ENCODE peak calls at places on chromosomes 5 and 9, in six cellular contexts. One of them, this sample, is unnamed.

GRCh38 chr5:149611327-149611726 is 30.0 kb downstream of the ARHGEF37 start:
- DNase-seq in left ventricle myocardium inferior: peak
- DNase-seq in CMK: no peak
- DNase-seq in stomach: no peak
- DNase-seq in kidney epithelial cell: no peak
- DNase-seq in stimulated activated CD8-positive, alpha-beta memory T cell treated with anti-CD3 and anti-CD28 coated beads, Interleukin-7, amount 100 ng/mL, for 48 hours: no peak
- DNase-seq in this sample: no peak

GRCh38 chr5:125829349-125829748 is 593.9 kb upstream of the GRAMD2B start:
- DNase-seq in left ventricle myocardium inferior: no peak
- DNase-seq in CMK: no peak
- DNase-seq in stomach: no peak
- DNase-seq in kidney epithelial cell: no peak
- DNase-seq in stimulated activated CD8-positive, alpha-beta memory T cell treated with anti-CD3 and anti-CD28 coated beads, Interleukin-7, amount 100 ng/mL, for 48 hours: no peak
- DNase-seq in this sample: no peak

GRCh38 chr5:71475788-71476384 is 20.4 kb downstream of the BDP1 start:
- DNase-seq in left ventricle myocardium inferior: no peak
- DNase-seq in CMK: no peak
- DNase-seq in stomach: no peak
- DNase-seq in kidney epithelial cell: no peak
- DNase-seq in stimulated activated CD8-positive, alpha-beta memory T cell treated with anti-CD3 and anti-CD28 coated beads, Interleukin-7, amount 100 ng/mL, for 48 hours: no peak
- DNase-seq in this sample: no peak

GRCh38 chr5:153402550-153402949 is 87.9 kb upstream of the GRIA1 start:
- DNase-seq in left ventricle myocardium inferior: no peak
- DNase-seq in CMK: no peak
- DNase-seq in stomach: no peak
- DNase-seq in kidney epithelial cell: no peak
- DNase-seq in stimulated activated CD8-positive, alpha-beta memory T cell treated with anti-CD3 and anti-CD28 coated beads, Interleukin-7, amount 100 ng/mL, for 48 hours: no peak
- DNase-seq in this sample: no peak

GRCh38 chr9:696332-697090 is 145.0 kb upstream of the DMRT1 start:
- DNase-seq in left ventricle myocardium inferior: peak
- DNase-seq in CMK: no peak
- DNase-seq in stomach: no peak
- DNase-seq in kidney epithelial cell: no peak
- DNase-seq in stimulated activated CD8-positive, alpha-beta memory T cell treated with anti-CD3 and anti-CD28 coated beads, Interleukin-7, amount 100 ng/mL, for 48 hours: no peak
- DNase-seq in this sample: no peak

GRCh38 chr9:136587145-136587943 is 41.5 kb upstream of the NOTCH1 start:
- DNase-seq in left ventricle myocardium inferior: peak
- DNase-seq in CMK: peak
- DNase-seq in stomach: peak
- DNase-seq in kidney epithelial cell: peak
- DNase-seq in stimulated activated CD8-positive, alpha-beta memory T cell treated with anti-CD3 and anti-CD28 coated beads, Interleukin-7, amount 100 ng/mL, for 48 hours: no peak
- DNase-seq in this sample: no peak

GRCh38 chr5:76720988-76721569 is 5.2 kb downstream of the F2R start:
- DNase-seq in left ventricle myocardium inferior: no peak
- DNase-seq in CMK: no peak
- DNase-seq in stomach: no peak
- DNase-seq in kidney epithelial cell: no peak
- DNase-seq in stimulated activated CD8-positive, alpha-beta memory T cell treated with anti-CD3 and anti-CD28 coated beads, Interleukin-7, amount 100 ng/mL, for 48 hours: no peak
- DNase-seq in this sample: no peak

GRCh38 chr5:150918613-150919012 is 13.8 kb upstream of the ZNF300 start:
- DNase-seq in left ventricle myocardium inferior: no peak
- DNase-seq in CMK: no peak
- DNase-seq in stomach: no peak
- DNase-seq in kidney epithelial cell: peak
- DNase-seq in stimulated activated CD8-positive, alpha-beta memory T cell treated with anti-CD3 and anti-CD28 coated beads, Interleukin-7, amount 100 ng/mL, for 48 hours: no peak
- DNase-seq in this sample: no peak

GRCh38 chr5:5688194-5688924 is 265.9 kb downstream of the ICE1 start:
- DNase-seq in left ventricle myocardium inferior: no peak
- DNase-seq in CMK: no peak
- DNase-seq in stomach: no peak
- DNase-seq in kidney epithelial cell: no peak
- DNase-seq in stimulated activated CD8-positive, alpha-beta memory T cell treated with anti-CD3 and anti-CD28 coated beads, Interleukin-7, amount 100 ng/mL, for 48 hours: no peak
- DNase-seq in this sample: no peak

GRCh38 chr5:132266031-132266835 is 8.7 kb downstream of the PDLIM4 start:
- DNase-seq in left ventricle myocardium inferior: no peak
- DNase-seq in CMK: no peak
- DNase-seq in stomach: no peak
- DNase-seq in kidney epithelial cell: no peak
- DNase-seq in stimulated activated CD8-positive, alpha-beta memory T cell treated with anti-CD3 and anti-CD28 coated beads, Interleukin-7, amount 100 ng/mL, for 48 hours: no peak
- DNase-seq in this sample: no peak

GRCh38 chr5:2505217-2505616 is 246.3 kb downstream of the IRX2 start:
- DNase-seq in left ventricle myocardium inferior: no peak
- DNase-seq in CMK: no peak
- DNase-seq in stomach: no peak
- DNase-seq in kidney epithelial cell: no peak
- DNase-seq in stimulated activated CD8-positive, alpha-beta memory T cell treated with anti-CD3 and anti-CD28 coated beads, Interleukin-7, amount 100 ng/mL, for 48 hours: no peak
- DNase-seq in this sample: no peak

GRCh38 chr5:8134609-8135008 is 265.7 kb downstream of the MTRR start:
- DNase-seq in left ventricle myocardium inferior: no peak
- DNase-seq in CMK: no peak
- DNase-seq in stomach: no peak
- DNase-seq in kidney epithelial cell: no peak
- DNase-seq in stimulated activated CD8-positive, alpha-beta memory T cell treated with anti-CD3 and anti-CD28 coated beads, Interleukin-7, amount 100 ng/mL, for 48 hours: no peak
- DNase-seq in this sample: no peak

GRCh38 chr5:172163346-172163745 is 24.7 kb downstream of the STK10 start:
- DNase-seq in left ventricle myocardium inferior: peak
- DNase-seq in CMK: no peak
- DNase-seq in stomach: no peak
- DNase-seq in kidney epithelial cell: no peak
- DNase-seq in stimulated activated CD8-positive, alpha-beta memory T cell treated with anti-CD3 and anti-CD28 coated beads, Interleukin-7, amount 100 ng/mL, for 48 hours: no peak
- DNase-seq in this sample: no peak

GRCh38 chr5:37437716-37438115 is 58.6 kb downstream of the WDR70 start:
- DNase-seq in left ventricle myocardium inferior: no peak
- DNase-seq in CMK: no peak
- DNase-seq in stomach: no peak
- DNase-seq in kidney epithelial cell: no peak
- DNase-seq in stimulated activated CD8-positive, alpha-beta memory T cell treated with anti-CD3 and anti-CD28 coated beads, Interleukin-7, amount 100 ng/mL, for 48 hours: no peak
- DNase-seq in this sample: no peak

GRCh38 chr9:12695474-12695873 is 2.3 kb downstream of the TYRP1 start:
- DNase-seq in left ventricle myocardium inferior: peak
- DNase-seq in CMK: no peak
- DNase-seq in stomach: no peak
- DNase-seq in kidney epithelial cell: no peak
- DNase-seq in stimulated activated CD8-positive, alpha-beta memory T cell treated with anti-CD3 and anti-CD28 coated beads, Interleukin-7, amount 100 ng/mL, for 48 hours: no peak
- DNase-seq in this sample: no peak

GRCh38 chr5:908172-908571 is 15.5 kb downstream of the TRIP13 start:
- DNase-seq in left ventricle myocardium inferior: no peak
- DNase-seq in CMK: no peak
- DNase-seq in stomach: no peak
- DNase-seq in kidney epithelial cell: no peak
- DNase-seq in stimulated activated CD8-positive, alpha-beta memory T cell treated with anti-CD3 and anti-CD28 coated beads, Interleukin-7, amount 100 ng/mL, for 48 hours: no peak
- DNase-seq in this sample: no peak

GRCh38 chr9:69176446-69177135 is 2.5 kb downstream of the TJP2 start:
- DNase-seq in left ventricle myocardium inferior: no peak
- DNase-seq in CMK: no peak
- DNase-seq in stomach: no peak
- DNase-seq in kidney epithelial cell: no peak
- DNase-seq in stimulated activated CD8-positive, alpha-beta memory T cell treated with anti-CD3 and anti-CD28 coated beads, Interleukin-7, amount 100 ng/mL, for 48 hours: no peak
- DNase-seq in this sample: no peak

GRCh38 chr5:36363101-36363500 is 61.4 kb upstream of the RANBP3L start:
- DNase-seq in left ventricle myocardium inferior: no peak
- DNase-seq in CMK: no peak
- DNase-seq in stomach: no peak
- DNase-seq in kidney epithelial cell: peak
- DNase-seq in stimulated activated CD8-positive, alpha-beta memory T cell treated with anti-CD3 and anti-CD28 coated beads, Interleukin-7, amount 100 ng/mL, for 48 hours: no peak
- DNase-seq in this sample: no peak